ENCODE peak calls at places on chromosomes 6 and 20, in four cellular contexts. One of them, this sample, is unnamed.

GRCh38 chr6:144847906-144848305 is 562.8 kb downstream of the UTRN start:
- DNase-seq in MM.1S: no peak
- DNase-seq in mucosa of descending colon: no peak
- DNase-seq in heart left ventricle: no peak
- DNase-seq in this sample: no peak

GRCh38 chr6:63573140-63573898 is 1.0 kb downstream of the LOC128125822 start:
- DNase-seq in MM.1S: peak
- DNase-seq in mucosa of descending colon: peak
- DNase-seq in heart left ventricle: peak
- DNase-seq in this sample: peak

GRCh38 chr6:142822383-142822782 is 122.6 kb downstream of the HIVEP2 start:
- DNase-seq in MM.1S: no peak
- DNase-seq in mucosa of descending colon: no peak
- DNase-seq in heart left ventricle: no peak
- DNase-seq in this sample: no peak

GRCh38 chr20:9070304-9070703 is 1.4 kb downstream of the PLCB4 start:
- DNase-seq in MM.1S: no peak
- DNase-seq in mucosa of descending colon: no peak
- DNase-seq in heart left ventricle: no peak
- DNase-seq in this sample: no peak

GRCh38 chr6:28944412-28945006 is 20.7 kb upstream of the TRIM27 start:
- DNase-seq in MM.1S: peak
- DNase-seq in mucosa of descending colon: no peak
- DNase-seq in heart left ventricle: peak
- DNase-seq in this sample: peak

GRCh38 chr6:64439274-64439673 is 803.7 kb downstream of the PHF3 start:
- DNase-seq in MM.1S: no peak
- DNase-seq in mucosa of descending colon: no peak
- DNase-seq in heart left ventricle: no peak
- DNase-seq in this sample: peak

GRCh38 chr6:9020001-9020400 is 584.7 kb upstream of the SLC35B3 start:
- DNase-seq in MM.1S: no peak
- DNase-seq in mucosa of descending colon: no peak
- DNase-seq in heart left ventricle: no peak
- DNase-seq in this sample: no peak

GRCh38 chr20:32332614-32333013 is 25.5 kb upstream of the ASXL1 start:
- DNase-seq in MM.1S: no peak
- DNase-seq in mucosa of descending colon: no peak
- DNase-seq in heart left ventricle: no peak
- DNase-seq in this sample: peak

GRCh38 chr6:156511570-156511969 is 265.6 kb upstream of the ARID1B start:
- DNase-seq in MM.1S: no peak
- DNase-seq in mucosa of descending colon: no peak
- DNase-seq in heart left ventricle: no peak
- DNase-seq in this sample: no peak

GRCh38 chr6:6975395-6976111 is 132.2 kb upstream of the RREB1 start:
- DNase-seq in MM.1S: no peak
- DNase-seq in mucosa of descending colon: no peak
- DNase-seq in heart left ventricle: peak
- DNase-seq in this sample: no peak

GRCh38 chr20:44728835-44729342 is 13.7 kb downstream of the CCN5 start:
- DNase-seq in MM.1S: no peak
- DNase-seq in mucosa of descending colon: no peak
- DNase-seq in heart left ventricle: peak
- DNase-seq in this sample: peak

GRCh38 chr20:44031001-44031574 is 116.4 kb downstream of the TOX2 start:
- DNase-seq in MM.1S: no peak
- DNase-seq in mucosa of descending colon: no peak
- DNase-seq in heart left ventricle: no peak
- DNase-seq in this sample: no peak

GRCh38 chr20:53939554-53940355 is 130.6 kb downstream of the BCAS1 start:
- DNase-seq in MM.1S: peak
- DNase-seq in mucosa of descending colon: peak
- DNase-seq in heart left ventricle: peak
- DNase-seq in this sample: peak
- H3K4me3 ChIP-seq in MM.1S: peak
- H3K4me3 ChIP-seq in mucosa of descending colon: no peak
- H3K4me3 ChIP-seq in heart left ventricle: peak
- H3K4me3 ChIP-seq in this sample: no peak

GRCh38 chr20:63861981-63862901 is 943 bp downstream of the ABHD16B start:
- DNase-seq in MM.1S: no peak
- DNase-seq in mucosa of descending colon: peak
- DNase-seq in heart left ventricle: no peak
- DNase-seq in this sample: no peak

GRCh38 chr20:63861365-63861934 is at the start of gene ABHD16B:
- DNase-seq in MM.1S: no peak
- DNase-seq in mucosa of descending colon: peak
- DNase-seq in heart left ventricle: no peak
- DNase-seq in this sample: no peak

GRCh38 chr20:63864545-63864977 is 509 bp upstream of the TPD52L2 start:
- DNase-seq in MM.1S: peak
- DNase-seq in mucosa of descending colon: no peak
- DNase-seq in heart left ventricle: no peak
- DNase-seq in this sample: no peak

GRCh38 chr20:63863798-63864544 is 1.1 kb upstream of the TPD52L2 start:
- DNase-seq in MM.1S: peak
- DNase-seq in mucosa of descending colon: peak
- DNase-seq in heart left ventricle: peak
- DNase-seq in this sample: peak

DNA sequence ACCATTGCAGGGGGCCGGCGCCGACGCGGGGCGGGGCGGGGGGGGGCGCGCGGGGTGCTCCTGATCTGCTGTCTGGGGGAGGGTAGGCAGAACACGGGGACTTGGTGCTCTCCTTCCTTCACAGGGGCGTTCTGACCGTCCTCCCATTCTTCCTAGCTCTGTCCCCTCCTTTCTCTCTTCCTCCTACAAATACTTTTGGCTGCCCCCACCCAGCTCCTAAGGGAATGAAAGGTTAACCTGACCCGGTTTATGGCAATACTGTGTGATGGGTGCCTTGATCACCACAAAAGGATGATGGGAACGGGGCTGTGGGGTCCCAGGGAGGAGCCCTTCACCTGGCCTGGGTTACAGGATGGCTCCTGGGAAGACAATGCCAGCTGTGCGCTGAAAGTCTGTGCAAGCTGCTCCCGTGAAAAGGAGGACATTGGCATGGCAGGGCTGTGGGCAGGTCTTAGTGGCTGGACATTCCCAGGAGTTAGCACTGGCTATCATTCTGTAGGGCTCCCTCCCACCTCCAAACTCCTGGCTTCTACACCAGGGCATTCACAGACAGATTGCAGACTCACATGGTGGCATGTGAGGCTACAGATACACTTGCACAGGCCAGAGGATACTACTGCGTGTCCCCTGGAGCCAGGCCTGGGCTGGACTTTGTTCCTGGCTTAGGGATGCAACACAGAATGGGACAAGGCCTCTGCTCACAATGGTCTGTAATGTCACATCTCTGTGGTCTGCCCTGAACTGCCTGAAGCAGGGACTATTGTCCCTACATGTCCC is 1.9 kb upstream of the TPD52L2 start:
- DNase-seq in MM.1S: no peak
- DNase-seq in mucosa of descending colon: no peak
- DNase-seq in heart left ventricle: no peak
- DNase-seq in this sample: no peak
- H3K4me3 ChIP-seq in MM.1S: peak
- H3K4me3 ChIP-seq in mucosa of descending colon: no peak
- H3K4me3 ChIP-seq in heart left ventricle: peak
- H3K4me3 ChIP-seq in this sample: no peak

DNA sequence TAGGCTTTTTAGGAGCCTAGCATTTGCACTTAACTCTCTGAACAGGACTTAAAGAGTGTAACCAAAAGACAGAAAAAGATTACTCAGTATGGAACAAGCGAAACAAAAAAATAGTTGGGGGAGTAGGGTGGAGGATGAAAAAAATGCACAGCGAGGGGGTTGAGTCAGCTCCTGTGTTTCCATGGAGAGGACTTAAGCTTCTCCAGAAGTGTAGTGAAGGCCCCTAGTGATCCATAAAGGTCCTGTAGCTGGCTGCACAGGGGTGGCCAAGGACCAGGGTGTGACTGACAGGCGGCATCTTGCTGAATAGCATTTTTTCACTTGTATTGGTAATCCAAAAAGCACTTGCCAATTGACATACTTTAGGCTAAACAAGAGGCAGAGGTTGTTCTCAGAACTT is 533.9 kb downstream of the RFPL4B start:
- DNase-seq in MM.1S: no peak
- DNase-seq in mucosa of descending colon: no peak
- DNase-seq in heart left ventricle: no peak
- DNase-seq in this sample: no peak
- H3K4me3 ChIP-seq in MM.1S: no peak
- H3K4me3 ChIP-seq in mucosa of descending colon: no peak
- H3K4me3 ChIP-seq in heart left ventricle: no peak
- H3K4me3 ChIP-seq in this sample: no peak

DNA sequence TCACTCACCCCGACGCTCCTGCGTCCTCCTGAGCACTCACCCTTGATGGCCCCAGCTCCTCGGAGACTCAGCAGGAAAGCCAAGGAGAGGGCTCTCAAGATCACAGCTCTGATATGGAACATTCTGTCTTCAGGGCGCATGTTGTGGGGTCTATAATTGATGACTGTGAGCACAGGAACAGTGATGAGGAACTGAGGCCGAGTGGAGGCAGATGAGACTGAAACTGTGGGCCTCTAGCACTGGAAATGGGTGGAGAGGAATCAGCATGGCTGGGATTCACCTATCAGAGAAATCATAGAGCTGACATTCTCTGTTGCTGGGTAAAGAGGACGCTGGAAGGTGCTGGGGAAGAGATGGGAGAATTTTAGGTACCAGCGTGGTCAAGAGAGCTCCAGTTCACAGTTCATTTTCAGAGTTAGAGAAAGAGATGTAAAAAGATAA is at the start of gene HLA-DPA1:
- DNase-seq in MM.1S: peak
- DNase-seq in mucosa of descending colon: no peak
- DNase-seq in heart left ventricle: peak
- DNase-seq in this sample: no peak
- H3K4me3 ChIP-seq in MM.1S: peak
- H3K4me3 ChIP-seq in mucosa of descending colon: no peak
- H3K4me3 ChIP-seq in heart left ventricle: peak
- H3K4me3 ChIP-seq in this sample: no peak

GRCh38 chr6:166335378-166336366 is 6.7 kb downstream of the SFT2D1 start:
- DNase-seq in MM.1S: no peak
- DNase-seq in mucosa of descending colon: no peak
- DNase-seq in heart left ventricle: no peak
- DNase-seq in this sample: no peak

GRCh38 chr6:166341915-166342292 is 441 bp downstream of the SFT2D1 start:
- DNase-seq in MM.1S: no peak
- DNase-seq in mucosa of descending colon: no peak
- DNase-seq in heart left ventricle: no peak
- DNase-seq in this sample: no peak

GRCh38 chr6:166336847-166337246 is 5.5 kb downstream of the SFT2D1 start:
- DNase-seq in MM.1S: no peak
- DNase-seq in mucosa of descending colon: no peak
- DNase-seq in heart left ventricle: peak
- DNase-seq in this sample: no peak

GRCh38 chr6:166341464-166341863 is 881 bp downstream of the SFT2D1 start:
- DNase-seq in MM.1S: no peak
- DNase-seq in mucosa of descending colon: no peak
- DNase-seq in heart left ventricle: no peak
- DNase-seq in this sample: no peak

DNA sequence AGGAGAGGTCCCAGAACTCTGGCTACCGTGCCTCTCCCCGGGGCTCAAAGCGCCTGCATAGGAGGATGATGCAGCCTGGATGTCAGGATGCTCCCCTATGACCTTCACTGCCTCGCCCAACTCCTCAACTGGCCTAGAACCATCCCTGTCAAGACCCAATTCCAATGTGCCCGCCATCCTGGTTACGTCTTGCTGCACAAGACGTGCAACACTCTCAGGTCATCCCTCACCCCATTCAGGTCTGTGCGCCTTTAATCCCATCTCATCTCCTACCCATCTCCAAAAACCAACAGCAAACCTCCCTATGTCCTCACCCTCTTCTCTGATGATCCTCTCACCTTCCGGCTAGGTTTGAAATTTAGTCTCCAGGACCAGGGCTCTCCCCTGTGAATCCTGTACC is 3.5 kb downstream of the SFT2D1 start:
- DNase-seq in MM.1S: no peak
- DNase-seq in mucosa of descending colon: no peak
- DNase-seq in heart left ventricle: no peak
- DNase-seq in this sample: no peak
- H3K4me3 ChIP-seq in MM.1S: no peak
- H3K4me3 ChIP-seq in mucosa of descending colon: no peak
- H3K4me3 ChIP-seq in heart left ventricle: no peak
- H3K4me3 ChIP-seq in this sample: no peak

GRCh38 chr6:108544586-108544985 is 16.1 kb upstream of the FOXO3 start:
- DNase-seq in MM.1S: no peak
- DNase-seq in mucosa of descending colon: no peak
- DNase-seq in heart left ventricle: no peak
- DNase-seq in this sample: no peak

GRCh38 chr6:108543165-108543940 is 17.4 kb upstream of the FOXO3 start:
- DNase-seq in MM.1S: no peak
- DNase-seq in mucosa of descending colon: no peak
- DNase-seq in heart left ventricle: no peak
- DNase-seq in this sample: no peak

GRCh38 chr6:108546079-108547049 is 14.4 kb upstream of the FOXO3 start:
- DNase-seq in MM.1S: peak
- DNase-seq in mucosa of descending colon: no peak
- DNase-seq in heart left ventricle: no peak
- DNase-seq in this sample: no peak

DNA sequence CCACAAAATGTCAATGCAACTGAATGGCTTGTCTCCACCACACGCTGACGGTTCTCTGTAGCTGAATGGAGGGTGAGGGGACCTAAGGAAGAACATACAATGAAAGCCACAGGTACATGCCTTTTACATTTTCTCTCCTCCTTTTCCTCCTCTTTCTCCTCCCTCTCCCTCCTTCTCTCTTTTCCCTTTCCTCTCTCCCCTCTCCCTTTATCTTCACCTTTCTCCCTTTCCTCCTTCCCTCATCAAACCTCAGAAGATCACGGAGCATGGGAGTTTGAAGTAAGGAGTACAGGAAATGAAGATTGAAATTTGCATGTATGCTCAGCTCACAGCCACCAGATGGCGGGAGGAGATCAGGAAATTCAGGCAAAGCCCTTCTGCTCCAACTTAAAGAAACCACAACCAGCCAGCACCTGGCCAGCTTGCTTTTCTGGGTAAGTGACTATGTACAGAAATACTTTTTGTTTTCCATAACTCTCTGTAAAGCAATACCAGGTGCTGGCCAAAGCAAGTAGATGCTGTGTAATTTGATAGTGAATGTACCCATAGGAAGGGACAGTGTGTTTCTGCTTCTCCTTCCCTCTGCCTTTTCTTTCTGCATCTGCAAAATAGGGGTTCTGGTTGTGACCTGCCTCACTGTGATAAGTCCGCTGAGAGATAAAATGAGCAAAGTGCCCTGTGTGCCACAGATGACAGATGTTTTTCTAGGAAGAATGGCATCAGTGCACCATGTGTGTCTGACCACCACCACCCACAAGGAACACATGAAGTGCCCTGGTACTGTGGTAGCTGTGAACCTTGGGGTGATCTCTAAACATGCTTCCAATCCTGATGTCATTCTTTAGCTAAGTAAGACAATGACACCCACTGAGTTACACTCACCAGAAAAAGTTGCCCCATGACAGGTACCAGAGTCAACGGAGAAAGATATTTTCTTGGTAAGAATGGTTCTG is 18.6 kb upstream of the FOXO3 start:
- DNase-seq in MM.1S: peak
- DNase-seq in mucosa of descending colon: no peak
- DNase-seq in heart left ventricle: peak
- DNase-seq in this sample: peak
- H3K4me3 ChIP-seq in MM.1S: peak
- H3K4me3 ChIP-seq in mucosa of descending colon: no peak
- H3K4me3 ChIP-seq in heart left ventricle: no peak
- H3K4me3 ChIP-seq in this sample: no peak

This sample was measured in endothelial cell of umbilical vein.